ENCODE peak calls at places on chromosomes 13 and 19, in ten cellular contexts. A is esophagus squamous epithelium, T is cardiac fibroblast, K is fibroblast of lung, C is prostate gland, V is omental fat pad, H is choroid plexus epithelial cell, X is pancreas, W is Calu3, Q is Caco-2. E is an unnamed sample.

GRCh38 chr13:75186384-75186783 is 295.6 kb downstream of the TBC1D4 start:
- DNase-seq in A (no peak), T (no peak), K (peak; percentile 48), C (no peak), V (no peak), H (peak; percentile 56), X (no peak), W (no peak), Q (no peak), E (no peak)

GRCh38 chr13:29522044-29522685 is 73.3 kb downstream of the SLC7A1 start:
- DNase-seq in A (no peak), T (peak; percentile 99), K (peak; percentile 82), C (no peak), V (no peak), H (peak; percentile 98), X (no peak), W (no peak), Q (no peak), E (no peak)

GRCh38 chr13:113187263-113187669 is 21.2 kb downstream of the PCID2 start:
- DNase-seq in A (peak; percentile 15), T (peak; percentile 100), K (peak; percentile 99), C (no peak), V (peak; percentile 50), H (peak; percentile 99), X (peak; percentile 35), W (peak; percentile 74), Q (peak; percentile 60), E (no peak)

GRCh38 chr13:100399455-100399854 is 189.1 kb downstream of the GGACT start:
- DNase-seq in A (no peak), T (no peak), K (no peak), C (no peak), V (no peak), H (no peak), X (no peak), W (no peak), Q (no peak), E (no peak)

GRCh38 chr19:35085947-35086346 is 29.7 kb upstream of the FXYD3 start:
- DNase-seq in A (no peak), T (no peak), K (no peak), C (no peak), V (no peak), H (no peak), X (no peak), W (no peak), Q (no peak), E (no peak)

GRCh38 chr19:34588249-34588648 is 88.7 kb downstream of the SCGB2B2 start:
- DNase-seq in A (no peak), T (no peak), K (no peak), C (no peak), V (no peak), H (no peak), X (no peak), W (peak; percentile 79), Q (no peak), E (no peak)

GRCh38 chr13:95256086-95256485 is 45.2 kb downstream of the ABCC4 start:
- DNase-seq in A (no peak), T (peak; percentile 97), K (peak; percentile 76), C (no peak), V (no peak), H (peak; percentile 93), X (no peak), W (peak; percentile 37), Q (no peak), E (no peak)

GRCh38 chr19:8697671-8698432 is 743 bp downstream of the ACTL9 start:
- DNase-seq in A (no peak), T (no peak), K (no peak), C (no peak), V (no peak), H (no peak), X (no peak), W (no peak), Q (no peak), E (no peak)

GRCh38 chr19:43596842-43597461 is 557 bp downstream of the ZNF576 start:
- DNase-seq in A (no peak), T (peak; percentile 5), K (no peak), C (no peak), V (no peak), H (peak; percentile 13), X (peak; percentile 29), W (no peak), Q (no peak), E (no peak)

GRCh38 chr13:80888421-80888820 is 547.5 kb upstream of the SPRY2 start:
- DNase-seq in A (no peak), T (no peak), K (no peak), C (no peak), V (no peak), H (no peak), X (no peak), W (no peak), Q (no peak), E (no peak)

GRCh38 chr13:45073809-45074208 is 46.5 kb upstream of the GTF2F2 start:
- DNase-seq in A (no peak), T (no peak), K (no peak), C (no peak), V (no peak), H (no peak), X (no peak), W (no peak), Q (no peak), E (no peak)

GRCh38 chr13:45063261-45063870 is 56.9 kb upstream of the GTF2F2 start:
- DNase-seq in A (no peak), T (peak; percentile 90), K (peak; percentile 69), C (no peak), V (no peak), H (no peak), X (no peak), W (no peak), Q (no peak), E (no peak)

DNA sequence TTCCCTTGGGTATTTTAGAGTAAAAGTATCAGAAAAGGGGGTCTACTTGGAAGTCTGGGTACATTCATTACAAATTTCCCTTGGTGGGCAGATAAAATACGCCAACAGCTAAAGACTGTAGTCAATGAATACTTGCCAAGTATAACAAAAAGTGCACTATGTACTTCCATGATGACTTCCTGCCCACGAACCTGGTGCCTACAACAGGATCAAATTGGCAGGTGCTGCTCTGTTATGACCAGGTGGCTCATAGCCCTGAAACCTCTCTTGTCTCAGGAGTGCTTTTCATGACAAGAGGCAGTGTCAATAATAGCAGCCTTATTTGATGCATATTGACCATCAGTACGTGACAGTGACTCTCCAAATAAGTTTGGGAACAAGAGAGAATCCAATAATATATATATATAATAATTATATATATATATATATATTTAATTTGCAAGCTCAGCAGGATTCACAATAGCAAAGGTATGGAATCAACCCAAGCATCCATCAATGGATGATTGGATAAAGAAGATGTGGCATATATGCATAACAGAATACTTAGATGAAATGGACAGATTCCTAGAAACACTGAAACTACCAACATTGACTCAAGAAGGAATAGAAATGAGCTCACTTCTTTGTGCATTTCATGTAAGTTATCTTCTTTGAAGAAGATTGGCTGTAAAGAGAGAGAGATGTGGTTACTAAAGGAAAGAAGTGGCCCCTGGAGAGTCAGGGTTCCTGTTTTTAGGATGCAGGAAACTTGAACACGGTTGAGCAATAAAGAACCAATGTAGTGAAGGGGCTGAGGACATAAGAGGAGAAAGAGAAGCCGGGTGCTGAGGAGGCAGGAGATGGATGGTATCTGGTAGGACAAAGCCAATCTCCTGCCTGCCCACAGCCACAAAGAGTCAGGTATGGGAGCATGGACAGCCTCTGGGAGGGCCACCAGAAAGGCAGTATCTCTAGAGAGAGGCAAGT is 52.0 kb upstream of the GTF2F2 start:
- DNase-seq in A (no peak), T (no peak), K (no peak), C (no peak), V (no peak), H (no peak), X (no peak), W (no peak), Q (no peak), E (no peak)
- TF ChIP-seq CTCF in A (no peak), T (no peak), K (no peak), C (no peak), V (no peak), H (no peak), X (no peak), W (no peak), Q (no peak), E (no peak)

DNA sequence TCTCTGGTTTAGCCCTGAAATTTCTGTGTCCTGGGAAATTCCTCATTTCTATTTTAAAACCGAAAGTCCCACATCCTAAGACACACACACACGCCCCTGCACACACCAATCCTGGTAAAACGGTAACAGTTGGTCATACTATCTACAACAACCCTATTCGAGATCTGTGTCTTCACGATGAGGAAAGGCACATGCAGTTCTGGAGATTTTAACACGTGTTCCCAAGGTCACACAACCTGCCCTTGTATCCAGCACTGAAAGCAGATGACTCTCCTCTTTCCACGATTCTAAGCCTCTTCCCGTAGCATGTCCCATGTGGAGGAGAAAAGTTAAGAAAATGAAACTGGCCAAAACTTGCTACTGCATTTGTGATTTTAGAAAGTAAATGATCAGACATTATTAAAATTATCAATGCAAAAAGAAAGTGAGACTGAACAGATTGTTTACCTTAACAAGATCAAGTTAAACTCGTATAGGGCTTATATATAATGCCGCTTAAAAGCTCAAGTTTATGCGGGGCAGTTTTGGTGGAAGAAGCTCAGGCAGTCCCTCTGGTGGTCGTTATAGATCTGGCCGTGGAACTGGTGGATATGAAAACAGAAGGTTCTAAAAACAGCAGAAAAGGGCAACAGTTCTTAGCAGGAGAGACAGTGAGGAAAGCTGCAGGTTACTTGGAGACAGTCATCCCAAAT is 32.7 kb downstream of the VSTM1 start:
- DNase-seq in A (no peak), T (peak; percentile 41), K (peak; percentile 30), C (no peak), V (no peak), H (peak; percentile 52), X (no peak), W (peak; percentile 55), Q (peak; percentile 33), E (no peak)
- TF ChIP-seq CTCF in A (peak; percentile 14), T (peak; percentile 49), K (peak; percentile 61), C (no peak), V (no peak), H (peak; percentile 76), X (no peak), W (peak; percentile 61), Q (no peak), E (peak; percentile 40)

DNA sequence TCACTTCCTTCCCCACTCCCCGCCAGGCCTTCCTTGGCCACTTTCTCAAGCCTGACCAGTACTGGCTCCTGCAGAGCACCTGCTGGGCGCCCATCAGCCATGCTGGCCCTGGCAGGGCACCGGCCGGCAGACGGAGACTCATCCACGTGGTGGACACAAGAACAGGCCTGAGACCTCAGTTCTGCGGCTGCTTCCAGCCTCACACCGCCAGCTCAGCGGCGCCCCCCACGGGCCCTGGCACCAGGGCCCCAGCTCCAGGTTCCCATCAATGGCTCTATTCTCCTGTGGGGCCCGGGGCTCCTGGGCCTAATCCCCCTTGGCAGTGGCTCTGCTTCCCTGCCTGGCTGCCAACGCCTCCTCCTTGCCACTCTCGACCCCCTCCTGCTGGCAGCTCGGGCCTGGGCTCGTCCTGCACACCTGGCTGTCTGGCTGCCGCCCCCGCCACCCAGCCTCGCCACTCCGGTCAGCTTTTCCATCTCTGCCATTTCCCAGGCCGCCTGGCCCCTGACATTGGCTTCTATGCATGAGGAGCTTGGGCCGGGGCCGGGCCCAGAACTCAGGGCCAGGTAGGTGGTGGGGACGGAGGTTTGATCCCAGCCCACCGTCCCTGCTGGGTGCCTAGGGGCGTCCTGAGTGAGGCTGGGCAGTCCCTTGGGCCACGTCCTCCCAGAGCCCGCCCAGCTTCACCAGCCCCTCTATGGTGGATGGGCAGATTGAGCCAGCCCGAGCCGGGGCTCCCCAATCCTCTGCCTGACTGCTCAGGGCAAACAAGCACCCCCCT is 6.2 kb downstream of the NDUFA11 start:
- DNase-seq in A (no peak), T (no peak), K (no peak), C (no peak), V (no peak), H (no peak), X (no peak), W (no peak), Q (no peak), E (no peak)
- TF ChIP-seq CTCF in A (no peak), T (no peak), K (no peak), C (no peak), V (no peak), H (no peak), X (no peak), W (no peak), Q (peak; percentile 19), E (no peak)

GRCh38 chr13:110885966-110886365 is 28.9 kb downstream of the ANKRD10 start:
- DNase-seq in A (no peak), T (no peak), K (no peak), C (no peak), V (no peak), H (no peak), X (no peak), W (no peak), Q (no peak), E (no peak)
- TF ChIP-seq CTCF in A (no peak), T (no peak), K (no peak), C (no peak), V (no peak), H (no peak), X (no peak), W (no peak), Q (no peak), E (no peak)